ENCODE peak calls at places on chromosome 12, in ten cellular contexts. Q, V, J, W, K, A, R, D, S and E are unnamed samples.

GRCh38 chr12:83470749-83471148 is 784.0 kb downstream of the TMTC2 start:
- DNase-seq in Q (no peak), V (no peak), J (no peak), W (no peak), K (no peak), A (no peak), R (no peak), D (no peak), S (no peak), E (no peak)

GRCh38 chr12:131114942-131115584 is 161.4 kb downstream of the ADGRD1 start:
- DNase-seq in Q (no peak), V (no peak), J (no peak), W (no peak), K (no peak), A (no peak), R (no peak), D (no peak), S (no peak), E (no peak)

GRCh38 chr12:179131-179884 is 34.6 kb downstream of the SLC6A12 start:
- DNase-seq in Q (no peak), V (no peak), J (no peak), W (no peak), K (no peak), A (no peak), R (no peak), D (no peak), S (no peak), E (no peak)

GRCh38 chr12:12899530-12900380 is 8.4 kb downstream of the GPRC5A start:
- DNase-seq in Q (no peak), V (no peak), J (no peak), W (no peak), K (no peak), A (peak), R (peak), D (no peak), S (peak), E (no peak)

GRCh38 chr12:64633940-64634337 is 23.6 kb downstream of the RASSF3 start:
- DNase-seq in Q (no peak), V (no peak), J (no peak), W (no peak), K (no peak), A (peak), R (peak), D (no peak), S (peak), E (no peak)

GRCh38 chr12:93593833-93594232 is 21.4 kb downstream of the SOCS2 start:
- DNase-seq in Q (no peak), V (no peak), J (no peak), W (no peak), K (peak), A (no peak), R (no peak), D (no peak), S (no peak), E (no peak)

GRCh38 chr12:1595690-1596347 is 1.4 kb upstream of the FBXL14 start:
- DNase-seq in Q (no peak), V (no peak), J (no peak), W (no peak), K (no peak), A (peak), R (no peak), D (no peak), S (no peak), E (no peak)

GRCh38 chr12:105570944-105571343 is 240.5 kb downstream of the C12orf75 start:
- DNase-seq in Q (no peak), V (no peak), J (no peak), W (no peak), K (no peak), A (no peak), R (no peak), D (no peak), S (no peak), E (no peak)

GRCh38 chr12:102182635-102183034 is 15.0 kb downstream of the PMCH start:
- DNase-seq in Q (no peak), V (no peak), J (no peak), W (no peak), K (no peak), A (no peak), R (no peak), D (no peak), S (no peak), E (no peak)

GRCh38 chr12:52616680-52617402 is 1.5 kb downstream of the KRT73 start:
- DNase-seq in Q (no peak), V (no peak), J (no peak), W (no peak), K (no peak), A (no peak), R (no peak), D (no peak), S (peak), E (no peak)

GRCh38 chr12:26750531-26751171 is 82.3 kb downstream of the ITPR2 start:
- DNase-seq in Q (no peak), V (no peak), J (no peak), W (no peak), K (no peak), A (no peak), R (no peak), D (no peak), S (no peak), E (no peak)

GRCh38 chr12:57143454-57143853 is 4.0 kb downstream of the LRP1-AS start:
- DNase-seq in Q (no peak), V (no peak), J (no peak), W (no peak), K (no peak), A (no peak), R (no peak), D (no peak), S (no peak), E (no peak)

GRCh38 chr12:83147341-83147740 is 460.6 kb downstream of the TMTC2 start:
- DNase-seq in Q (no peak), V (no peak), J (no peak), W (no peak), K (no peak), A (no peak), R (no peak), D (no peak), S (no peak), E (no peak)

GRCh38 chr12:126953365-126953889 is 1313.5 kb upstream of the TMEM132C start:
- DNase-seq in Q (no peak), V (no peak), J (no peak), W (no peak), K (no peak), A (no peak), R (no peak), D (no peak), S (no peak), E (no peak)

GRCh38 chr12:130992448-130992847 is 38.7 kb downstream of the ADGRD1 start:
- DNase-seq in Q (no peak), V (no peak), J (no peak), W (no peak), K (peak), A (no peak), R (no peak), D (no peak), S (no peak), E (no peak)

GRCh38 chr12:116534341-116535121 is 24.6 kb upstream of the MAP1LC3B2 start:
- DNase-seq in Q (peak), V (peak), J (no peak), W (peak), K (no peak), A (peak), R (no peak), D (peak), S (peak), E (no peak)

GRCh38 chr12:105748806-105749600 is 389.8 kb downstream of the NUAK1 start:
- DNase-seq in Q (no peak), V (no peak), J (no peak), W (no peak), K (no peak), A (peak), R (peak), D (no peak), S (no peak), E (no peak)

GRCh38 chr12:115998119-115998633 is 279.3 kb downstream of the MED13L start:
- DNase-seq in Q (peak), V (peak), J (no peak), W (peak), K (peak), A (peak), R (peak), D (peak), S (peak), E (peak)

GRCh38 chr12:2891240-2892053 is 756 bp downstream of the TULP3 start:
- DNase-seq in Q (peak), V (peak), J (no peak), W (peak), K (peak), A (peak), R (peak), D (peak), S (peak), E (no peak)

GRCh38 chr12:126952106-126953007 is 1314.6 kb upstream of the TMEM132C start:
- DNase-seq in Q (no peak), V (no peak), J (no peak), W (no peak), K (peak), A (peak), R (no peak), D (peak), S (no peak), E (no peak)

GRCh38 chr12:97005612-97006011 is 98.6 kb downstream of the NEDD1 start:
- DNase-seq in Q (no peak), V (peak), J (no peak), W (no peak), K (no peak), A (no peak), R (no peak), D (peak), S (no peak), E (no peak)

GRCh38 chr12:48084066-48084465 is 21.8 kb downstream of the SENP1 start:
- DNase-seq in Q (no peak), V (peak), J (no peak), W (peak), K (peak), A (peak), R (no peak), D (peak), S (peak), E (no peak)

GRCh38 chr12:121577443-121578180 is 3.2 kb downstream of the KDM2B start:
- DNase-seq in Q (peak), V (peak), J (no peak), W (no peak), K (no peak), A (no peak), R (no peak), D (peak), S (no peak), E (no peak)

GRCh38 chr12:10249690-10250455 is 37.2 kb downstream of the GABARAPL1 start:
- DNase-seq in Q (no peak), V (no peak), J (no peak), W (no peak), K (peak), A (no peak), R (no peak), D (no peak), S (no peak), E (no peak)

GRCh38 chr12:102429755-102430154 is 50.6 kb downstream of the IGF1 start:
- DNase-seq in Q (no peak), V (no peak), J (no peak), W (no peak), K (no peak), A (no peak), R (no peak), D (no peak), S (no peak), E (no peak)

GRCh38 chr12:109566424-109566823 is 6.9 kb downstream of the MMAB start:
- DNase-seq in Q (no peak), V (no peak), J (no peak), W (no peak), K (no peak), A (no peak), R (no peak), D (no peak), S (no peak), E (no peak)

GRCh38 chr12:31962076-31962475 is 2.9 kb downstream of the RESF1 start:
- DNase-seq in Q (no peak), V (no peak), J (no peak), W (no peak), K (no peak), A (no peak), R (no peak), D (no peak), S (peak), E (no peak)

GRCh38 chr12:31961137-31961536 is 1.9 kb downstream of the RESF1 start:
- DNase-seq in Q (no peak), V (no peak), J (no peak), W (no peak), K (peak), A (no peak), R (no peak), D (no peak), S (no peak), E (no peak)

GRCh38 chr12:31959701-31960391 is 631 bp downstream of the RESF1 start:
- DNase-seq in Q (no peak), V (peak), J (peak), W (peak), K (peak), A (peak), R (peak), D (peak), S (peak), E (no peak)

GRCh38 chr12:31958601-31959000 is 614 bp upstream of the RESF1 start:
- DNase-seq in Q (no peak), V (peak), J (no peak), W (no peak), K (no peak), A (no peak), R (no peak), D (peak), S (no peak), E (no peak)

DNA sequence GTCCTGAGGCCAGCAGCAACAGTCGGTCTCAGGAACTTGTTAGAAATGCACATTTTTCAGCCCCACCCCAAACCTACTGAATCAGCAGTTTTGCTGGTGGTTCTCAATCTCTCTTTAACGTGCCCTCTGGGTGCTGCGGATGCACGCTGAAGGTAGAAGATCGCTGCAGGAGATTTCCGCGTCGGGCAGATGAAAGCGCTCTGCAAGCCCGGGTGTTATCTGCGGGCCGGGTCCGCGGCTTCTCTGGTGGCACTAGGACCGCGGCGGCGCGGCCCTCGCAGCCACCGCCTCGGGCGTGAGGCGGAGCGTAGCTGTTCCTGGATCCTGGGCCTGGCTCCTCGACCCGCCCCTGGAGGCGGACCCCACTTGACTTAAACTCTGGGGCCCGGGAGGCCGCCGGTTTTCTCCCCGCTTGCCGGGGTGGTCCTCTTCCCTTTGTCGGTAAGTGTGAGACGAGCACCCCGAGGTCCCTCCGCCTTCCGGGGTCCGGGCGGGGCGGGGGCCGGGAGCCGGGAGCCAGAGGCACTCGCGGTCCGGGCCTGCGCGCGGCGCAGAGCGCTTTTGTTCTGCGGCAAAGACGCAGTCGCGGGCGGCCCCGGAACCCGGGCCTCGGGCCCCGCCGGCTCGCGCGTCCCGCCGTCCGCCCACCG is at the start of gene RESF1:
- DNase-seq in Q (peak), V (peak), J (peak), W (peak), K (peak), A (peak), R (peak), D (peak), S (peak), E (peak)
- H3K4me2 ChIP-seq in Q (peak), V (peak), J (peak), W (peak), K (peak), A (peak), R (peak), D (peak), S (peak), E (peak)

GRCh38 chr12:78725033-78725432 is 139.5 kb upstream of the SYT1 start:
- DNase-seq in Q (no peak), V (no peak), J (no peak), W (no peak), K (no peak), A (no peak), R (no peak), D (no peak), S (no peak), E (no peak)

GRCh38 chr12:78732481-78732880 is 132.1 kb upstream of the SYT1 start:
- DNase-seq in Q (no peak), V (no peak), J (no peak), W (no peak), K (no peak), A (no peak), R (no peak), D (no peak), S (no peak), E (no peak)

GRCh38 chr12:78721906-78722305 is 142.7 kb upstream of the SYT1 start:
- DNase-seq in Q (no peak), V (no peak), J (no peak), W (no peak), K (no peak), A (no peak), R (no peak), D (no peak), S (no peak), E (no peak)

GRCh38 chr12:78725951-78726550 is 138.5 kb upstream of the SYT1 start:
- DNase-seq in Q (no peak), V (no peak), J (no peak), W (no peak), K (no peak), A (no peak), R (peak), D (peak), S (peak), E (no peak)

GRCh38 chr12:78726854-78727253 is 137.7 kb upstream of the SYT1 start:
- DNase-seq in Q (no peak), V (no peak), J (no peak), W (no peak), K (no peak), A (no peak), R (no peak), D (no peak), S (peak), E (no peak)
- H3K4me2 ChIP-seq in Q (no peak), V (no peak), J (no peak), W (no peak), K (no peak), A (no peak), R (no peak), D (no peak), S (no peak), E (peak)

GRCh38 chr12:69476276-69477017 is 6.3 kb downstream of the FRS2 start:
- DNase-seq in Q (no peak), V (no peak), J (no peak), W (peak), K (no peak), A (no peak), R (no peak), D (no peak), S (peak), E (no peak)
- H3K4me2 ChIP-seq in Q (no peak), V (no peak), J (no peak), W (no peak), K (no peak), A (no peak), R (no peak), D (peak), S (no peak), E (no peak)

DNA sequence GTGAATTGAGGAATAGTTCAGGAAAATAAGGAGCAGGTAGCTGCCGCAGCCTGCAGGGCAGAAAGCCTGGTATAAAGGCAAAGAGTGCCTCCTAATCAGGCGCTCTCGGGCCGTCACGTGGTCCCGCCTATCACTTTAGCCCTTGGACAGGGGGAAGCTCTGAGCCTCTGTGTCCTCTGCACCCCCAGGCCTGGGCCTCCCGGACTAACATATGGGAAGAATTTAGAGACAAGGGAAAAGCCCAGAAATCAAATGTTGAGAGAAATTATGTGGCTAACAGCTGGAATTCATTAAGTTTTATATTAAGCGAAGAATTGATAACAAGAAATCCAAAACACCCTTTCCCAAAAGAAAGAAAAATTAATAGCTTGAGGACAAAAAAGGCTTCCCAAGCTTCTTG is 417.7 kb downstream of the ATP23 start:
- DNase-seq in Q (no peak), V (no peak), J (no peak), W (peak), K (no peak), A (no peak), R (no peak), D (no peak), S (no peak), E (no peak)
- H3K4me2 ChIP-seq in Q (no peak), V (no peak), J (no peak), W (peak), K (no peak), A (no peak), R (no peak), D (no peak), S (no peak), E (no peak)

DNA sequence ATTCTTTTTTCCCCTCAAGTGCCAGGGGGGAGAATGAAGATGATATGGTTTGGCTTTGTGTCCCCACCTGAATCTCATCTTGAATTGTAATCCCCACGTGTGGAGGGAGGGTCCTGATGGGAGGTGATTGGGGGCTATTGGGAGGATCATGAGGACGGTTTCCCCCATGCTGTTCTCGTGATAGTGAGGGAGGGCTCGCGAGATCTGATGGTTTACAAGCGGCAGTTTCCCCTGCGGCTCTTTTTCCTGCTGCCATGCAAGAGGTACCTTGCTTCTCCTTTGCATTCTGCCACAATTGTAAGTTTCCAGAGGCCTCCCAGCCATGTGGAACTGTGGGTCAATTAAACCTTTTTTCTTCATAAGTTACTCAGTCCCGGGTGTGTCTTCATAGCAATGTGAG is 173.7 kb downstream of the CAND1 start:
- DNase-seq in Q (no peak), V (no peak), J (no peak), W (no peak), K (no peak), A (no peak), R (no peak), D (no peak), S (no peak), E (no peak)
- H3K4me2 ChIP-seq in Q (no peak), V (no peak), J (no peak), W (peak), K (no peak), A (no peak), R (no peak), D (no peak), S (no peak), E (no peak)

DNA sequence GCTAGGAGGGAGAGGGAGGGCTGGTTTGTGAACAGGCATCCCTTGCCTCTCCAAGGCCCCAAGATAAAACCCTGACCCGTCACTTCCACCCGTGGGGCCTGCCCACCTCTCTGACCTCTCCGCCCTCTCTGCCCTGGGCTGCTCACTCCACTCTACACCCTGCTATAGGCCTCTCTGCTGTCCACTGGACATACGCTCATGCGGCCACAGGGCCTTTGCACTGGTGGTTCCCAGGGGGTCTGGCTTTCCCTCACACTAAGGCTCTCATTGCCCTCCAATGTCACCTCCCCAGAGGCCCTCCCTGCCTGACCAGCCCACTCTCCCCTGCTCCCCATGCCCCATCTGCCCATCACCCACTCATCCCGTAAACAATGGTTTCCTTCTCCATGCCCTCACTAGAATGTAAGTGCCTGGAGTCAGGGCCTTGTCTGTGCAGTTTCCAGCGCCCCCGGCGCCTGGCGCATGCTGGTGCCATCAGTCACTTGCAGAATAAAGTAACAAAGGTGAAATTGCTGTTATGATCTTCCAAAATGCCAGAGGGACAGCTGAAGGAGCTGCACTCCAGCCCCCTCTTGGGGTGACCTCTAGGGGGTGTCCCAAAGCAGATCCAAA is 73.6 kb downstream of the RFLNA start:
- DNase-seq in Q (no peak), V (no peak), J (no peak), W (no peak), K (no peak), A (no peak), R (no peak), D (no peak), S (peak), E (no peak)
- H3K4me2 ChIP-seq in Q (no peak), V (no peak), J (no peak), W (peak), K (no peak), A (no peak), R (no peak), D (no peak), S (no peak), E (peak)

DNA sequence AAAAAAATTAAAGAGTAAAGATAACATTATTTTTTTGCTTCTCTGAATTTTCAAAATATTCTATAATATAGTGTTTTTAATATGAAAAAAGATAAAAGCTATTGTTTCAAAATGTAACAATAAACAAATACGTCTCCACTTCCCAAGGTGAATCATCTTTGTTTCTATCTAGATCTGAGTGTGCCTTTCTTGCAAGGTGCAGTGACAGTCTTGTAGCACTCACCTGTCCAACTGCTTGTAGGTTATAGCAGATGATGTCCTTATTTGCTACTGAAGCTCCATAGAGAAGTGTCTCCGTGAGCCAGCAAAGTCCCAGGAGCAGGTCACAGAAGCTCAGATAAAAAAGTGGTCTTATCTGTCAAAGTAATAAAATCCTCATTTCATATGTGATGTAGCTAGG is 21.4 kb downstream of the TMEM116 start:
- DNase-seq in Q (no peak), V (no peak), J (no peak), W (no peak), K (no peak), A (no peak), R (no peak), D (no peak), S (no peak), E (no peak)
- H3K4me2 ChIP-seq in Q (no peak), V (no peak), J (peak), W (no peak), K (no peak), A (no peak), R (no peak), D (no peak), S (no peak), E (no peak)